ENCODE peak calls at places on chromosome X, in nine cellular contexts. B is gastrocnemius medialis, C is heart left ventricle, Q is A549, X is OCI-LY7, R is AG04450, H is GM23248, T is mesenchymal stem cell, W is stomach. P is an unnamed sample.

GRCh38 chrX:129984196-129984962 is 1.9 kb downstream of the BCORL1 start:
- DNase-seq in W (no peak), H (peak; percentile 43), X (peak; percentile 14), C (peak; percentile 33), R (no peak), B (no peak), Q (peak; percentile 71), T (no peak), P (peak; percentile 17)

GRCh38 chrX:154051210-154051810 is 31.6 kb upstream of the IRAK1 start:
- DNase-seq in Q (peak; percentile 52), C (peak; percentile 73), W (peak; percentile 82), R (peak; percentile 27), T (peak; percentile 66), H (peak; percentile 67), B (peak; percentile 29), X (peak; percentile 60), P (peak; percentile 71)

GRCh38 chrX:111181883-111182400 is 86.0 kb downstream of the PAK3 start:
- DNase-seq in C (no peak), B (no peak), X (no peak), W (no peak), H (no peak), T (no peak), R (no peak), Q (no peak), P (no peak)

GRCh38 chrX:104342065-104342464 is 87.3 kb upstream of the ESX1 start:
- DNase-seq in X (no peak), H (no peak), B (no peak), Q (no peak), W (no peak), R (no peak), T (no peak), C (no peak), P (no peak)

GRCh38 chrX:24862343-24862742 is 153.4 kb downstream of the ARX start:
- DNase-seq in H (peak; percentile 8), T (peak; percentile 30), W (no peak), B (no peak), C (no peak), Q (no peak), R (no peak), X (no peak), P (no peak)

GRCh38 chrX:6026980-6027379 is 201.7 kb downstream of the NLGN4X start:
- DNase-seq in Q (no peak), W (no peak), R (no peak), X (no peak), H (no peak), C (no peak), B (no peak), T (no peak), P (no peak)

GRCh38 chrX:150621652-150622051 is 53.2 kb downstream of the MTM1 start:
- DNase-seq in T (no peak), X (no peak), R (no peak), Q (no peak), W (no peak), C (no peak), B (no peak), H (no peak), P (no peak)

GRCh38 chrX:112738347-112739033 is 58.8 kb upstream of the LHFPL1 start:
- DNase-seq in X (no peak), H (no peak), R (no peak), W (no peak), B (no peak), C (no peak), T (no peak), Q (no peak), P (no peak)

GRCh38 chrX:38831949-38832348 is 30.7 kb downstream of the MID1IP1 start:
- DNase-seq in Q (no peak), T (no peak), B (no peak), W (no peak), C (no peak), H (no peak), X (no peak), R (no peak), P (no peak)

GRCh38 chrX:53135581-53135980 is 41.6 kb downstream of the KANTR start:
- DNase-seq in W (no peak), T (no peak), Q (no peak), C (no peak), H (no peak), X (no peak), R (no peak), B (peak; percentile 20), P (no peak)

GRCh38 chrX:136028383-136028984 is 43.2 kb downstream of the SLC9A6 start:
- DNase-seq in R (no peak), T (peak; percentile 74), H (peak; percentile 65), Q (peak; percentile 28), X (peak; percentile 43), B (no peak), W (no peak), C (no peak), P (no peak)

GRCh38 chrX:102712967-102713677 is 874 bp downstream of the GPRASP2 start:
- DNase-seq in Q (peak; percentile 55), W (peak; percentile 42), X (no peak), C (peak; percentile 61), T (peak; percentile 66), H (peak; percentile 71), R (no peak), B (peak; percentile 9), P (peak; percentile 66)

GRCh38 chrX:53440631-53441517 is 6.7 kb upstream of the HSD17B10 start:
- DNase-seq in X (no peak), R (no peak), Q (peak; percentile 37), T (peak; percentile 69), B (peak; percentile 49), W (peak; percentile 53), H (peak; percentile 82), C (peak; percentile 67), P (peak; percentile 48)

GRCh38 chrX:152641996-152642395 is 4.3 kb downstream of the GABRQ start:
- DNase-seq in X (no peak), H (peak; percentile 21), W (no peak), R (no peak), C (no peak), Q (no peak), T (no peak), B (no peak), P (no peak)

GRCh38 chrX:45172890-45173289 is 27.8 kb downstream of the DIPK2B start:
- DNase-seq in C (no peak), X (no peak), Q (peak; percentile 38), W (no peak), T (peak; percentile 23), H (peak; percentile 38), B (no peak), R (peak; percentile 8), P (no peak)

GRCh38 chrX:38991656-38992558 is 190.6 kb downstream of the MID1IP1 start:
- DNase-seq in R (no peak), W (no peak), Q (no peak), H (peak; percentile 32), X (no peak), T (no peak), C (no peak), B (no peak), P (no peak)

DNA sequence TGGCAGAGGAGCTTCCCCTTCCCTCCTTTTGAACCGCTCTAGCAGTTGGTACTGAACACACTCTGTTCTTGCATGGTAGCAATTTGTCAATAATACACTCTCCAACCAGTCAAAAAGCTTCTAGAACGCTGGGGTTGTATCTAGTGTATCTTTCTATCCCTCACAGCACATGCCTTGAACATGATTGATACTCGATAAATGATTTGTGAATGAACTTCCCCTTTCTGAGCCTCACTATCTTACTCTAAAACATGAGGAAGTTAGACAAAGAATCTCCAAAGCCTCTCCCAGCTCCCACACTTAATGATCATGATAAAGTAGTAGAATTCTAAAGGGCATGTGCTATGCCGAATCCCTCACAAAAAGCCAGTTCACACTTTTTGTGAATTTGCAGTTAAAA is 64.4 kb downstream of the DLG3 start:
- DNase-seq in B (no peak), W (no peak), Q (no peak), H (no peak), T (no peak), X (no peak), C (no peak), R (no peak), P (no peak)
- H3K9me3 ChIP-seq in B (no peaks in the 10 kb centered on the region), W (no peaks in the 10 kb centered on the region), Q (no peaks in the 10 kb centered on the region), H (no peaks in the 10 kb centered on the region), T (no peaks in the 10 kb centered on the region), X (no peaks in the 10 kb centered on the region), C (no peaks in the 10 kb centered on the region), R (no peaks in the 10 kb centered on the region), P (no peaks in the 10 kb centered on the region)

GRCh38 chrX:148871422-148872152 is 371.2 kb downstream of the AFF2 start:
- DNase-seq in B (no peak), H (peak; percentile 81), W (no peak), C (no peak), R (peak; percentile 49), T (no peak), X (no peak), Q (no peak), P (no peak)
- H3K27ac ChIP-seq in B (no peak overlapping the region), H (peak overlapping the region; percentile 54), W (no peak overlapping the region), C (no peak overlapping the region), R (no peak overlapping the region), T (no peak overlapping the region), X (no peak overlapping the region), Q (no peak overlapping the region), P (no peak overlapping the region)

GRCh38 chrX:66162331-66162822 is 1.7 kb upstream of the HEPH start:
- DNase-seq in T (no peak), C (no peak), R (no peak), W (no peak), B (no peak), Q (no peak), X (no peak), H (peak; percentile 10), P (no peak)
- H3K9me3 ChIP-seq in T (no peaks in the 10 kb centered on the region), C (no peaks in the 10 kb centered on the region), R (no peaks in the 10 kb centered on the region), W (no peaks in the 10 kb centered on the region), B (no peaks in the 10 kb centered on the region), Q (no peaks in the 10 kb centered on the region), X (no peaks in the 10 kb centered on the region), H (no peaks in the 10 kb centered on the region), P (no peaks in the 10 kb centered on the region)

GRCh38 chrX:132271330-132271729 is 52.1 kb upstream of the RAP2C start:
- DNase-seq in H (peak; percentile 56), R (no peak), C (peak; percentile 33), Q (no peak), W (no peak), X (no peak), B (no peak), T (no peak), P (no peak)
- H3K27ac ChIP-seq in H (peak overlapping the region; percentile 91), R (no peak overlapping the region), C (no peak overlapping the region), Q (no peak overlapping the region), W (peak overlapping the region; percentile 59), X (no peak overlapping the region), B (peak overlapping the region; percentile 55), T (no peak overlapping the region), P (no peak overlapping the region)

DNA sequence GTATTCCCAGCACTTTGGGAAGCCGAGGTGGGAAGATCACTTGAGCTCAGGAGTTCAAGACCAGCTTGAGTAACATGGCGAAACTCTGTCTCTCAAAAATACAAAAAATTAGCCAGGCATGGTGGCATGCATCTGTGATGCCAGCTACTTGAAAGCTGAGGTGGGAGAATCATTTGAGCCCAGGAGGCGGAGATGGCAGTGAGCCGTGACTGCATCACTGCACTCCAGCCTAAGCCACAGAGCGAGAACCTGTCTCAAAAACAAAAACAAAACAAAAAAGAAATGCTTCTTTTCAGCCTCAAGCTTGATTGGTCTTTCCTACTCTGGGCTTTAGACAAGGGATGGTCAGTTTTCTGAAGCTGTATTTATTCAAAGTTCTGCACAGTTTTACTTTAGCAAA is 15.8 kb upstream of the DHRSX start:
- DNase-seq in H (no peak), R (no peak), X (peak; percentile 91), Q (no peak), W (no peak), B (no peak), C (no peak), T (no peak), P (no peak)
- H3K9me3 ChIP-seq in H (no peaks in the 10 kb centered on the region), R (no peaks in the 10 kb centered on the region), X (no peaks in the 10 kb centered on the region), Q (no peaks in the 10 kb centered on the region), W (no peaks in the 10 kb centered on the region), B (no peaks in the 10 kb centered on the region), C (no peaks in the 10 kb centered on the region), T (no peaks in the 10 kb centered on the region), P (no peaks in the 10 kb centered on the region)